ENCODE peak calls at places on chromosomes 1 and 21, in seven cellular contexts. K is adipocyte; H is stimulated activated effector memory CD8-positive, alpha-beta T cell treated with anti-CD3 and anti-CD28 coated beads, Interleukin-12 subunit alpha, Interleukin-12 subunit beta, amount 100 ng/mL, for 72 hours; Z is IMR-90; F is stimulated activated CD4-positive, alpha-beta T cell treated with anti-CD3 and anti-CD28 coated beads, TNF-alpha, amount 100 ng/mL, for 4 hours; D is CD4-positive, CD25-positive, alpha-beta regulatory T cell; Y is NCI-H1105. V is an unnamed sample.

GRCh38 chr1:150273310-150273709 is 720 bp downstream of the C1orf54 start:
- DNase-seq in K (peak; percentile 37), H (no peak), Z (peak; percentile 61), F (no peak), D (no peak), Y (no peak), V (no peak)

GRCh38 chr1:213171711-213172110 is 120.7 kb downstream of the RPS6KC1 start:
- DNase-seq in K (no peak), H (no peak), Z (no peak), F (no peak), D (no peak), Y (no peak), V (peak; percentile 70)

GRCh38 chr1:241551759-241552638 is 19.8 kb downstream of the KMO start:
- DNase-seq in K (no peak), H (peak; percentile 53), Z (peak; percentile 10), F (peak; percentile 21), D (no peak), Y (no peak), V (no peak)

GRCh38 chr21:26389971-26390641 is 183.0 kb downstream of the CYYR1 start:
- DNase-seq in K (peak; percentile 47), H (no peak), Z (peak; percentile 21), F (no peak), D (no peak), Y (no peak), V (peak; percentile 51)

GRCh38 chr1:157198619-157199420 is 60.6 kb upstream of the ETV3 start:
- DNase-seq in K (no peak), H (peak; percentile 42), Z (no peak), F (no peak), D (no peak), Y (no peak), V (no peak)

GRCh38 chr1:165075725-165076370 is 280.7 kb downstream of the LMX1A start:
- DNase-seq in K (peak; percentile 46), H (no peak), Z (peak; percentile 13), F (no peak), D (no peak), Y (no peak), V (peak; percentile 58)

GRCh38 chr1:218034464-218034863 is 250.6 kb upstream of the RRP15 start:
- DNase-seq in K (no peak), H (no peak), Z (no peak), F (no peak), D (no peak), Y (no peak), V (no peak)

GRCh38 chr1:94974224-94974623 is 47.3 kb upstream of the CNN3 start:
- DNase-seq in K (peak; percentile 57), H (no peak), Z (peak; percentile 67), F (no peak), D (no peak), Y (no peak), V (peak; percentile 43)

GRCh38 chr1:151976868-151977267 is 16.8 kb downstream of the S100A10 start:
- DNase-seq in K (peak; percentile 46), H (no peak), Z (peak; percentile 68), F (no peak), D (no peak), Y (no peak), V (peak; percentile 55)

GRCh38 chr1:25527226-25527846 is 16.1 kb upstream of the LDLRAP1 start:
- DNase-seq in K (no peak), H (no peak), Z (no peak), F (no peak), D (no peak), Y (no peak), V (no peak)

GRCh38 chr1:207672525-207673130 is 27.7 kb downstream of the CR1L start:
- DNase-seq in K (peak; percentile 48), H (no peak), Z (peak; percentile 21), F (no peak), D (no peak), Y (peak; percentile 67), V (peak; percentile 28)

GRCh38 chr1:14578156-14578555 is 20.3 kb upstream of the KAZN start:
- DNase-seq in K (peak; percentile 21), H (no peak), Z (peak; percentile 25), F (no peak), D (no peak), Y (no peak), V (peak; percentile 44)

GRCh38 chr1:235953801-235954200 is 87.1 kb upstream of the LYST start:
- DNase-seq in K (peak; percentile 69), H (no peak), Z (peak; percentile 92), F (no peak), D (no peak), Y (no peak), V (peak; percentile 83)

GRCh38 chr1:54510715-54511270 is 37.2 kb upstream of the ACOT11 start:
- DNase-seq in K (no peak), H (no peak), Z (no peak), F (no peak), D (no peak), Y (no peak), V (no peak)

GRCh38 chr1:202691846-202692245 is 18.4 kb downstream of the SYT2 start:
- DNase-seq in K (no peak), H (no peak), Z (no peak), F (no peak), D (no peak), Y (peak; percentile 32), V (no peak)

GRCh38 chr21:36134820-36135390 is at the start of gene CBR3:
- DNase-seq in K (peak; percentile 75), H (peak; percentile 81), Z (peak; percentile 41), F (no peak), D (no peak), Y (no peak), V (peak; percentile 71)